ENCODE peak calls at places on chromosome 7, in ten cellular contexts. M, U, O, G, Z, Q, F, E, R and H are unnamed samples.
A peak's percentile ranks its signal among the peaks of the same experiment; 100 is the strongest.

GRCh38 chr7:137804819-137805218 is 42.0 kb downstream of the DGKI start:
- DNase-seq in O (no peak), Q (no peak), F (peak; percentile 55), G (no peak), R (no peak), E (no peak), Z (no peak), U (no peak), M (no peak), H (no peak)

GRCh38 chr7:29177963-29178612 is 16.5 kb upstream of the CHN2 start:
- DNase-seq in E (peak; percentile 60), Z (peak; percentile 31), O (no peak), G (no peak), R (peak; percentile 90), M (no peak), U (no peak), F (no peak), Q (peak; percentile 23), H (no peak)

GRCh38 chr7:72603073-72603472 is 190.9 kb upstream of the CALN1 start:
- DNase-seq in R (no peak), E (no peak), G (no peak), U (no peak), Q (no peak), F (no peak), Z (no peak), O (no peak), M (no peak), H (no peak)

GRCh38 chr7:139232377-139232717 is 1.3 kb downstream of the UBN2 start:
- DNase-seq in Q (peak; percentile 22), U (no peak), M (peak; percentile 57), F (peak; percentile 24), O (no peak), Z (no peak), E (no peak), G (no peak), R (no peak), H (peak; percentile 79)

GRCh38 chr7:136114966-136115762 is 138.0 kb upstream of the MTPN start:
- DNase-seq in Z (peak; percentile 28), M (peak; percentile 48), Q (no peak), G (peak; percentile 77), O (no peak), E (peak; percentile 58), U (no peak), F (peak; percentile 52), R (no peak), H (peak; percentile 47)

GRCh38 chr7:159030490-159031134 is 114.1 kb downstream of the VIPR2 start:
- DNase-seq in Q (no peak), O (peak; percentile 61), R (peak; percentile 88), F (no peak), G (peak; percentile 90), E (peak; percentile 59), U (peak; percentile 82), M (peak; percentile 83), Z (peak; percentile 64), H (peak; percentile 20)

GRCh38 chr7:143444785-143445184 is 1.5 kb downstream of the TAS2R60 start:
- DNase-seq in E (no peak), Q (no peak), U (no peak), M (no peak), F (no peak), O (no peak), G (no peak), Z (no peak), R (no peak), H (no peak)

GRCh38 chr7:82274681-82275080 is 168.9 kb downstream of the CACNA2D1 start:
- DNase-seq in Q (no peak), E (no peak), F (no peak), U (no peak), M (no peak), R (no peak), G (no peak), O (no peak), Z (no peak), H (no peak)

GRCh38 chr7:123431075-123431614 is 103.2 kb downstream of the IQUB start:
- DNase-seq in M (no peak), U (no peak), F (no peak), G (no peak), Z (no peak), Q (no peak), R (no peak), O (no peak), E (no peak), H (no peak)
- TF ChIP-seq POLR2A in M (no peak), U (no peak), F (no peak), G (no peak), Z (no peak), Q (no peak), R (no peak), O (no peak), E (no peak), H (no peak)

GRCh38 chr7:2661602-2662272 is 26.3 kb upstream of the AMZ1 start:
- DNase-seq in U (no peak), E (no peak), R (no peak), F (no peak), O (no peak), M (no peak), Q (no peak), Z (no peak), G (no peak), H (no peak)
- TF ChIP-seq POLR2A in U (no peak), E (no peak), R (no peak), F (no peak), O (no peak), M (no peak), Q (no peak), Z (no peak), G (no peak), H (no peak)

DNA sequence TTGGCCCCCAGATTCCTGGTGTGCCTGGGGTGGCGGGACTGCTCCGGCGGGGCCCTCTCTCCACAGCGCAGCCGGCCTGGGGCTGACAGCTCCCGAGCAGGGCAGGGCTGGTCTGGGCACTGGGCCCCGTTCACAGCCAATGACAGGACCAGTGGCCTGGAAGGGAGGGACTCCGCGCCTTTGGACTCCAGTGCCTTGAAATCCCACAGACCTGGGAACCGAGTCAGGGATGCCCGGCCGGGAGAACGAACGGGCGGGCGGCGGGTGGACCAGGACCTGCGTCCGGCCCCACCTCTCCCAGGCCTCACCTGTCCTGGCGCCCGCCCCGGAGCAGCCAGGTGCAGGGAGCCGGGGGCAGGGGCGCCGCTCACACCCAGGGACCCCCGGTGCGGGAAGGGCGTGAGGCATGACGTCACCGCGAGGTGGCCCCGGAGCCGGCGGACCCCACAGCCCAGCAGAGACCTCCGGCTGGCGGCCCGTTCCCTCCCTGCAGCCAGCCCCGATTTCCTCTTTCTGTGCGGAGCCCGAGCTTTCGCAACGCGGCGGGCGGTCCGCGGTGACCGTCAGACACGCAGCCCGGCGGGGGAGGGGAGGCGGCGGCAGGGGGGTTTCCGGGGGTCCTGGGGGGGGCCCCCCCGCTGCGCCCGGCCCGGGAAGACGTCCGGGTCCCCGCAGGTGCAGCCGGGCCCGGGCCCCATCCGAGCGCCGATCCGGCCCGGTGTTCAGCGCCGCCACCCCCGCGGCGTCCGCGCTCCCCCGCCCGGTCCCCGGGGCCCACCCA is 743 bp downstream of the ADAP1 start:
- DNase-seq in M (peak; percentile 51), Z (peak; percentile 76), R (peak; percentile 87), O (peak; percentile 68), G (no peak), E (peak; percentile 87), Q (peak; percentile 55), F (peak; percentile 17), U (no peak), H (no peak)
- TF ChIP-seq POLR2A in M (no peak), Z (no peak), R (no peak), O (no peak), G (no peak), E (peak; percentile 92), Q (peak; percentile 21), F (no peak), U (no peak), H (no peak)

DNA sequence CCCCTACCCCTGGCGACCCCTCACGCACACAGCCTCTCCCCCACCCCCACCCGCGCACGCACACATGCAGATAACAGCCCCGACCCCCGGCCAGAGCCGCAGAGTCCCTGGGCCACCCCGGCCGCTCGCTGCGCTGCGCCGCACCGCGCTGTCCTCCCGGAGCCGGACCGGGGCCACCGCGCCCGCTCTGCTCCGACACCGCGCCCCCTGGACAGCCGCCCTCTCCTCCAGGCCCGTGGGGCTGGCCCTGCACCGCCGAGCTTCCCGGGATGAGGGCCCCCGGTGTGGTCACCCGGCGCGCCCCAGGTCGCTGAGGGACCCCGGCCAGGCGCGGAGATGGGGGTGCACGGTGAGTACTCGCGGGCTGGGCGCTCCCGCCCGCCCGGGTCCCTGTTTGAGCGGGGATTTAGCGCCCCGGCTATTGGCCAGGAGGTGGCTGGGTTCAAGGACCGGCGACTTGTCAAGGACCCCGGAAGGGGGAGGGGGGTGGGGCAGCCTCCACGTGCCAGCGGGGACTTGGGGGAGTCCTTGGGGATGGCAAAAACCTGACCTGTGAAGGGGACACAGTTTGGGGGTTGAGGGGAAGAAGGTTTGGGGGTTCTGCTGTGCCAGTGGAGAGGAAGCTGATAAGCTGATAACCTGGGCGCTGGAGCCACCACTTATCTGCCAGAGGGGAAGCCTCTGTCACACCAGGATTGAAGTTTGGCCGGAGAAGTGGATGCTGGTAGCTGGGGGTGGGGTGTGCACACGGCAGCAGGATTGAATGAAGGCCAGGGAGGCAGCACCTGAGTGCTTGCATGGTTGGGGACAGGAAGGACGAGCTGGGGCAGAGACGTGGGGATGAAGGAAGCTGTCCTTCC is 607 bp downstream of the EPO start:
- DNase-seq in G (peak; percentile 34), M (no peak), R (no peak), O (no peak), U (no peak), F (no peak), Z (no peak), E (no peak), Q (no peak), H (no peak)
- TF ChIP-seq POLR2A in G (no peak), M (no peak), R (no peak), O (no peak), U (no peak), F (no peak), Z (no peak), E (no peak), Q (no peak), H (no peak)

GRCh38 chr7:155618708-155619633 is 25.5 kb upstream of the RBM33 start:
- DNase-seq in E (peak; percentile 87), R (no peak), F (peak; percentile 58), U (no peak), G (no peak), Q (no peak), O (no peak), M (peak; percentile 66), Z (peak; percentile 73), H (no peak)
- TF ChIP-seq POLR2A in E (no peak), R (no peak), F (no peak), U (no peak), G (no peak), Q (no peak), O (no peak), M (peak; percentile 29), Z (no peak), H (no peak)

GRCh38 chr7:22854158-22855048 is 31.8 kb upstream of the TOMM7 start:
- DNase-seq in O (peak; percentile 66), Q (peak; percentile 63), M (peak; percentile 85), U (peak; percentile 90), E (peak; percentile 95), F (peak; percentile 89), Z (peak; percentile 77), G (peak; percentile 96), R (peak; percentile 98), H (peak; percentile 89)
- TF ChIP-seq POLR2A in O (peak; percentile 53), Q (no peak), M (peak; percentile 86), U (peak; percentile 54), E (peak; percentile 20), F (peak; percentile 91), Z (no peak), G (peak; percentile 84), R (no peak), H (peak; percentile 65)